ENCODE peak calls at places on chromosomes 4 and X, in nine cellular contexts. G, J, P, I, Y, A, K, U and H are unnamed samples.

GRCh38 chr4:127304356-127304755 is 328.4 kb upstream of the INTU start:
- DNase-seq in A (no peak), P (no peak), K (peak), U (peak), G (peak), I (no peak), Y (no peak), J (no peak), H (no peak)

GRCh38 chr4:79027656-79028055 is 88.4 kb upstream of the PAQR3 start:
- DNase-seq in U (no peak), I (no peak), G (no peak), P (no peak), K (no peak), A (no peak), Y (no peak), J (no peak), H (no peak)

GRCh38 chr4:94634266-94634665 is 123.5 kb upstream of the BMPR1B start:
- DNase-seq in U (no peak), A (no peak), K (no peak), G (no peak), I (no peak), J (no peak), Y (no peak), P (no peak), H (no peak)

GRCh38 chr4:176259330-176260090 is 9.5 kb downstream of the ASB5 start:
- DNase-seq in P (no peak), U (no peak), G (peak), Y (peak), K (no peak), J (no peak), A (no peak), I (no peak), H (no peak)

GRCh38 chr4:22299678-22300077 is 216.2 kb downstream of the ADGRA3 start:
- DNase-seq in I (no peak), G (no peak), J (no peak), Y (no peak), A (no peak), P (no peak), K (no peak), U (no peak), H (no peak)

GRCh38 chr4:113574636-113575103 is 186.9 kb downstream of the CAMK2D start:
- DNase-seq in P (no peak), J (no peak), A (no peak), G (peak), Y (peak), K (no peak), I (no peak), U (peak), H (no peak)

GRCh38 chr4:4480685-4481393 is 61.0 kb downstream of the STX18 start:
- DNase-seq in U (peak), K (no peak), I (no peak), A (no peak), J (no peak), Y (no peak), G (no peak), P (peak), H (no peak)

GRCh38 chrX:41276661-41277506 is 57.1 kb upstream of the DDX3X start:
- DNase-seq in A (peak), G (no peak), P (no peak), J (no peak), I (no peak), U (no peak), Y (no peak), K (no peak), H (no peak)

GRCh38 chr4:183733181-183733580 is 74.1 kb downstream of the TRAPPC11 start:
- DNase-seq in G (no peak), P (no peak), I (no peak), Y (no peak), K (no peak), U (no peak), J (no peak), A (no peak), H (no peak)

GRCh38 chr4:70915048-70915815 is 13.1 kb downstream of the MOB1B start:
- DNase-seq in P (no peak), I (no peak), G (no peak), A (no peak), Y (peak), J (peak), K (no peak), U (no peak), H (no peak)

GRCh38 chr4:627347-627746 is 2.0 kb downstream of the PDE6B start:
- DNase-seq in A (peak), Y (no peak), G (no peak), I (no peak), U (no peak), P (no peak), J (no peak), K (no peak), H (no peak)

GRCh38 chr4:5858020-5858769 is 34.7 kb downstream of the CRMP1 start:
- DNase-seq in A (no peak), Y (no peak), K (no peak), U (no peak), G (no peak), J (no peak), P (no peak), I (no peak), H (no peak)

GRCh38 chr4:150004481-150004880 is 73.8 kb upstream of the DCLK2 start:
- DNase-seq in I (no peak), J (no peak), A (no peak), G (no peak), K (no peak), U (peak), Y (peak), P (no peak), H (no peak)

GRCh38 chrX:153310901-153311300 is 10.7 kb downstream of the PNMA6F start:
- DNase-seq in A (peak), K (no peak), G (no peak), I (no peak), J (no peak), Y (no peak), P (no peak), U (no peak), H (no peak)

GRCh38 chr4:73864973-73865372 is 4.2 kb upstream of the CXCL1 start:
- DNase-seq in P (no peak), J (no peak), I (no peak), K (no peak), Y (no peak), A (no peak), G (no peak), U (no peak), H (no peak)

GRCh38 chr4:7876096-7876993 is 63.3 kb downstream of the AFAP1 start:
- DNase-seq in U (peak), P (no peak), I (peak), K (no peak), Y (peak), G (no peak), A (peak), J (no peak), H (peak)

GRCh38 chrX:45774961-45775360 is 574.3 kb upstream of the DIPK2B start:
- DNase-seq in U (peak), K (no peak), I (no peak), P (no peak), J (peak), G (peak), Y (peak), A (no peak), H (no peak)

GRCh38 chr4:21949073-21949457 is 493 bp upstream of the KCNIP4 start:
- DNase-seq in G (no peak), K (no peak), I (no peak), J (no peak), A (peak), U (peak), P (no peak), Y (peak), H (no peak)

GRCh38 chr4:153205028-153205648 is 895 bp downstream of the TRIM2 start:
- DNase-seq in Y (peak), I (peak), U (peak), G (no peak), A (peak), J (peak), K (no peak), P (no peak), H (peak)

GRCh38 chrX:67601771-67602170 is 58.0 kb downstream of the AR start:
- DNase-seq in Y (no peak), I (no peak), G (no peak), K (no peak), J (no peak), P (no peak), U (peak), A (no peak), H (no peak)

GRCh38 chrX:123962006-123962485 is 540 bp downstream of the STAG2 start:
- DNase-seq in J (no peak), Y (peak), K (no peak), P (peak), G (no peak), A (no peak), I (no peak), U (no peak), H (no peak)

GRCh38 chr4:93617596-93617995 is 211.0 kb upstream of the ATOH1 start:
- DNase-seq in I (no peak), K (no peak), P (no peak), A (no peak), J (no peak), U (peak), Y (no peak), G (no peak), H (no peak)

GRCh38 chr4:140893939-140894338 is 137.8 kb upstream of the TBC1D9 start:
- DNase-seq in Y (no peak), K (no peak), U (no peak), P (no peak), J (no peak), A (no peak), I (no peak), G (peak), H (no peak)

GRCh38 chrX:11190745-11191510 is 79.8 kb downstream of the HCCS start:
- DNase-seq in G (no peak), I (no peak), J (no peak), A (no peak), Y (no peak), U (no peak), P (no peak), K (no peak), H (no peak)

GRCh38 chr4:7774301-7775019 is 165.2 kb downstream of the AFAP1 start:
- DNase-seq in U (no peak), P (no peak), J (no peak), A (no peak), K (no peak), Y (no peak), G (no peak), I (no peak), H (no peak)

GRCh38 chr4:42452823-42453222 is 55.5 kb downstream of the SHISA3 start:
- DNase-seq in U (no peak), P (no peak), J (no peak), I (no peak), K (no peak), A (no peak), Y (peak), G (no peak), H (no peak)

GRCh38 chr4:139027771-139028170 is 12.2 kb downstream of the NOCT start:
- DNase-seq in I (no peak), K (no peak), J (no peak), G (no peak), Y (no peak), A (no peak), U (no peak), P (no peak), H (no peak)

GRCh38 chr4:163495900-163496299 is 1.4 kb downstream of the TMA16 start:
- DNase-seq in Y (peak), I (no peak), G (no peak), A (no peak), J (no peak), P (no peak), K (no peak), U (peak), H (no peak)

GRCh38 chr4:5927747-5928146 is 34.9 kb upstream of the CRMP1 start:
- DNase-seq in U (no peak), A (no peak), P (no peak), G (no peak), J (no peak), Y (no peak), K (no peak), I (no peak), H (no peak)